ENCODE peak calls at places on chromosomes 13 and 19, in seven cellular contexts. L, H, J, F, M, U and G are unnamed samples. For H3K4me1, the result is how much of the 10 kb centered on the place peaks cover.

GRCh38 chr19:48591021-48591420 is 15.5 kb upstream of the SPACA4 start:
- DNase-seq in L (no peak), H (no peak), J (no peak), F (no peak), M (no peak), U (no peak), G (no peak)

GRCh38 chr13:73835138-73835721 is 299.0 kb downstream of the KLF12 start:
- DNase-seq in L (peak), H (no peak), J (no peak), F (no peak), M (no peak), U (no peak), G (no peak)

GRCh38 chr19:56317749-56318148 is 3.1 kb upstream of the ZSCAN5A start:
- DNase-seq in L (no peak), H (no peak), J (no peak), F (no peak), M (no peak), U (no peak), G (no peak)

GRCh38 chr19:10086904-10087256 is 763 bp downstream of the SHFL start:
- DNase-seq in L (no peak), H (peak), J (no peak), F (no peak), M (no peak), U (peak), G (no peak)

GRCh38 chr19:11299946-11300810 is 4.2 kb downstream of the TSPAN16 start:
- DNase-seq in L (no peak), H (peak), J (no peak), F (no peak), M (no peak), U (no peak), G (no peak)

GRCh38 chr19:57527136-57527881 is at the start of gene ZNF549:
- DNase-seq in L (peak), H (peak), J (peak), F (peak), M (peak), U (peak), G (peak)

GRCh38 chr13:105165449-105166125 is 1369.9 kb downstream of the EFNB2 start:
- DNase-seq in L (no peak), H (peak), J (no peak), F (no peak), M (no peak), U (no peak), G (peak)

GRCh38 chr19:6472713-6473112 is 8.6 kb downstream of the CRB3 start:
- DNase-seq in L (no peak), H (no peak), J (no peak), F (no peak), M (peak), U (no peak), G (no peak)

GRCh38 chr19:10612515-10613119 is 12.7 kb upstream of the SLC44A2 start:
- DNase-seq in L (peak), H (peak), J (peak), F (peak), M (peak), U (peak), G (peak)

GRCh38 chr13:45034342-45034741 is 45.0 kb downstream of the GPALPP1 start:
- DNase-seq in L (no peak), H (no peak), J (no peak), F (no peak), M (no peak), U (no peak), G (no peak)

GRCh38 chr13:50512602-50513527 is 330.6 kb downstream of the DLEU7 start:
- DNase-seq in L (peak), H (peak), J (peak), F (peak), M (no peak), U (peak), G (peak)

DNA sequence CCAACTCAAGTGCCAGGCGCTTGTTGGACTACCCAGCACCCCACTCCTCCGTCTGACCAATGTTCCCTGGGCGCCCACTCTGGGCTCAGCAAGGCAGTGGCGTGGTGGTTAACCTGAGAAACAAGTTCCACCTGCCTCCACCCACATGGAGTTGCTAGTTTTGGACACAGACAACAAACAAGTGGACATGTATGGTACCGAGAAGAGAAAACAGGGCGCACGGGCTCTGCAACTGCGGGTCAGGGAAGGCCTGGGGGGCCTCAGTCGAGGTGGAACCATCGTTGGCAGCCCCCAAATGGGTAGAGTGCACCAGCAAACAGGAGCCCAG is 2.5 kb downstream of the MIER2 start:
- DNase-seq in L (no peak), H (peak), J (no peak), F (no peak), M (no peak), U (no peak), G (no peak)
- H3K4me1 ChIP-seq in L (under half), H (under half), J (under half), F (under half), M (under half), U (under half), G (under half)

GRCh38 chr13:27055501-27055900 is 116.1 kb downstream of the USP12 start:
- DNase-seq in L (no peak), H (no peak), J (no peak), F (no peak), M (no peak), U (no peak), G (no peak)
- H3K27ac ChIP-seq in L (no peak), H (no peak), J (no peak), F (no peak), M (no peak), U (no peak), G (no peak)

GRCh38 chr19:18490719-18491118 is 31.2 kb downstream of the ELL start:
- DNase-seq in L (no peak), H (no peak), J (no peak), F (no peak), M (no peak), U (no peak), G (no peak)

GRCh38 chr19:18493440-18494266 is 28.2 kb downstream of the ELL start:
- DNase-seq in L (no peak), H (no peak), J (no peak), F (no peak), M (no peak), U (peak), G (no peak)

GRCh38 chr19:18489627-18490184 is 32.2 kb downstream of the ELL start:
- DNase-seq in L (no peak), H (no peak), J (no peak), F (no peak), M (no peak), U (no peak), G (no peak)

GRCh38 chr19:18494267-18494607 is 27.6 kb downstream of the ELL start:
- DNase-seq in L (peak), H (no peak), J (no peak), F (no peak), M (no peak), U (no peak), G (no peak)

DNA sequence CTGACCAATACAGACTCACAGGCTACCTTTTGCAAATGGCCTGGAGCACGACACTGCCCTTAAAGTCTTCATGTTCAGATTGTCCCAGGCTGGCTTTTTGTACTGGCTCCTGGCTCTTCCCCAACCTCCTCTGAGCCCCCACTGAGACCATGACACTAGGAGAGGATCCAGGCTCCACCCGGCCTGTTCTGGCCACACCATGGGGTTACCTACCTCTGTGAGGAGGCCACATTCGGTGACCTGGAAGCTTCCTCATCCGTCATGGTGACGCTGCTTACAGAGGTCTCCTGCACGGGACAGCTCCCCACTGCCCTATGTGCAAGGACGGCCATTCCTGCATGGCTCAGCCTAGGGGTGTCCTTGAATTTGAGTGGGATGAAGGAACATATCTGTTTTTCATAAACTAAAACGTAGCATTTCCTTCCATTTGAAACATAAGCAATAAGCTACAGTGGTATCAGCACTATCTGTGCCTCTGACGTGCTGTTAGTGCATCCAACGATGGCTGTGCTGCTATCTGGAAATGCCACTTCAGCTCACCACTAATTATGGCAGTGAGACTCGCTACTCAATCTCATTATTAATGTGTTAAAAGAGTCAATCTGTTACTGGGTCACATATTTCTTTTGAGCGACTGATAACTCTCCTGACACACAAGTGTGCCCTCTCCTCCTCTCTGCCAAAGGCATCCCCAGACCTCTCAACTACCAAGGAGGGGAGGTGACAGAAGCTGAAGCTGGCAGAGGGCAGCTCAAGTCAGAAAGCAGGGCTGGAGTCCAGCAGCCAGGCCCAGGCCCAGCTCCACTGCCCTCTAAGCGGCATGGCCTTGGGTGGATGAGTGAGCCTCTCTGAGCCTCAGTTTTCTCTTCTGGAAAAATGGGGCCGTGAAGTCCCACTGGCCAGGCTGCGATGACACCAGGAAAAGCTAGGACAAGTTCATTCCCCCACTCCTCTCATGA is 29.6 kb downstream of the ELL start:
- DNase-seq in L (no peak), H (no peak), J (no peak), F (no peak), M (no peak), U (peak), G (no peak)
- H3K4me1 ChIP-seq in L (under half), H (under half), J (under half), F (under half), M (under half), U (half or more), G (half or more)

GRCh38 chr13:92312823-92313222 is 913.8 kb upstream of the GPC6 start:
- DNase-seq in L (no peak), H (no peak), J (no peak), F (no peak), M (no peak), U (no peak), G (no peak)

GRCh38 chr13:92313382-92313781 is 913.2 kb upstream of the GPC6 start:
- DNase-seq in L (no peak), H (no peak), J (no peak), F (no peak), M (no peak), U (no peak), G (no peak)

GRCh38 chr13:92303428-92303827 is 905.0 kb downstream of the GPC5 start:
- DNase-seq in L (peak), H (no peak), J (no peak), F (no peak), M (no peak), U (no peak), G (no peak)

GRCh38 chr13:92307752-92308151 is 909.3 kb downstream of the GPC5 start:
- DNase-seq in L (no peak), H (no peak), J (no peak), F (no peak), M (no peak), U (no peak), G (no peak)
- H3K27ac ChIP-seq in L (no peak), H (no peak), J (no peak), F (no peak), M (no peak), U (no peak), G (no peak)

GRCh38 chr13:40622761-40623160 is 43.7 kb downstream of the FOXO1 start:
- DNase-seq in L (no peak), H (no peak), J (no peak), F (no peak), M (no peak), U (no peak), G (no peak)
- H3K4me1 ChIP-seq in L (under half), H (under half), J (under half), F (under half), M (under half), U (half or more), G (under half)

GRCh38 chr19:13506550-13506878 is 235 bp upstream of the CACNA1A start:
- DNase-seq in L (peak), H (no peak), J (no peak), F (no peak), M (no peak), U (no peak), G (no peak)

GRCh38 chr19:13507053-13507611 is 853 bp upstream of the CACNA1A start:
- DNase-seq in L (peak), H (no peak), J (no peak), F (no peak), M (no peak), U (no peak), G (no peak)

GRCh38 chr19:13503570-13504235 is 2.6 kb downstream of the CACNA1A start:
- DNase-seq in L (no peak), H (no peak), J (no peak), F (no peak), M (no peak), U (no peak), G (no peak)

GRCh38 chr19:13505761-13506549 is at the start of gene CACNA1A:
- DNase-seq in L (peak), H (no peak), J (no peak), F (no peak), M (no peak), U (no peak), G (no peak)

DNA sequence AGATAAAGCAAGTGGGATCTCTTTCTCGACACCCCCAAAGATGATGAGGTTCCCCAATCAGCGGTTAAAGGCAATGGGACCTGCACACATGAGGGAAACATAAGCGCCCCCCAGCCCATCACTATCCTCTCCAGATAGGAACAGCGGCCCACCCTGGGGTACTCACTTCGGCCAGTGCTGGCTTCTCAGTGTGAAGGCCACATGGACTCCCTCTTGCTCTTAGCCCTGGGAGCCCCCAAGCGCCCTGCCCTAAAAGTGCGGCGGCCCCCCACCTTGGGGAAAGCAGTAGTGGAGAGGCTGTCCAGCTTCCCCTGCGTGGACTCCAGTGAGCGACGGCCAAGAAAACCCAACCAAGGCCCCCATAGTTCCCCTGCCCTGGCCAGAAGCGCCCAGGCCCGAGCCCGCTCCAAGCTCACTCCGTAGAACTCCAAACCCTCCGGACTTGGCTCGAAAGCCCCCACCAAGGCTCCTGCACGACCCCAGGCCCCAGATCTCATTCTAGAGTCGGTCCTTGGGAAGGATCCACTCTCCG is 1.0 kb downstream of the CACNA1A start:
- DNase-seq in L (no peak), H (no peak), J (no peak), F (no peak), M (no peak), U (no peak), G (no peak)
- H3K27ac ChIP-seq in L (no peak), H (no peak), J (no peak), F (no peak), M (no peak), U (no peak), G (no peak)

GRCh38 chr19:3059653-3060052 is 2.6 kb downstream of the TLE5 start:
- DNase-seq in L (no peak), H (no peak), J (no peak), F (no peak), M (no peak), U (no peak), G (no peak)
- H3K4me1 ChIP-seq in L (under half), H (under half), J (under half), F (under half), M (under half), U (under half), G (under half)